ENCODE peak calls at places on chromosomes 12 and 14, in eight cellular contexts. G, I, D, K, A, E, T and R are unnamed samples.

GRCh38 chr12:26092706-26093105 is 32.1 kb downstream of the BHLHE41 start:
- DNase-seq in E (no peak), D (no peak), T (no peak), I (no peak), A (no peak), G (no peak), K (no peak), R (no peak)

GRCh38 chr12:122886161-122886560 is 9.8 kb downstream of the VPS37B start:
- DNase-seq in A (no peak), E (no peak), G (no peak), T (no peak), D (no peak), K (no peak), I (no peak), R (peak; percentile 5)

GRCh38 chr14:23482814-23483128 is 13.3 kb downstream of the NGDN start:
- DNase-seq in T (no peak), A (no peak), G (no peak), E (no peak), K (no peak), I (no peak), D (no peak), R (no peak)

GRCh38 chr14:102782974-102783373 is 5.7 kb downstream of the TRAF3 start:
- DNase-seq in A (no peak), D (no peak), T (no peak), I (no peak), G (no peak), E (no peak), K (no peak), R (no peak)

GRCh38 chr12:89038831-89039509 is 313.3 kb downstream of the DUSP6 start:
- DNase-seq in E (no peak), I (no peak), A (no peak), G (no peak), T (no peak), D (no peak), K (no peak), R (no peak)

GRCh38 chr12:18752280-18752920 is 14.5 kb downstream of the CAPZA3 start:
- DNase-seq in T (no peak), G (no peak), I (no peak), D (no peak), A (no peak), E (no peak), K (no peak), R (no peak)

GRCh38 chr14:40694026-40694425 is 912.6 kb upstream of the LRFN5 start:
- DNase-seq in T (no peak), G (no peak), A (no peak), K (no peak), I (no peak), D (no peak), E (no peak), R (no peak)

GRCh38 chr14:20460458-20461229 is 590 bp downstream of the PIP4P1 start:
- DNase-seq in A (peak; percentile 29), G (peak; percentile 34), K (no peak), I (peak; percentile 36), T (peak; percentile 76), E (peak; percentile 54), D (peak; percentile 32), R (peak; percentile 68)

GRCh38 chr12:85405781-85406522 is 125.9 kb downstream of the ALX1 start:
- DNase-seq in D (no peak), E (no peak), K (no peak), T (no peak), A (no peak), G (no peak), I (no peak), R (no peak)

GRCh38 chr12:126648074-126648473 is 1582.8 kb downstream of the AACS start:
- DNase-seq in I (no peak), K (no peak), A (no peak), D (no peak), G (no peak), E (peak; percentile 57), T (no peak), R (no peak)

GRCh38 chr14:68784298-68784910 is 8.5 kb downstream of the ZFP36L1 start:
- DNase-seq in K (no peak), G (peak; percentile 20), E (peak; percentile 97), D (no peak), T (peak; percentile 76), A (peak; percentile 96), I (peak; percentile 51), R (peak; percentile 81)

GRCh38 chr12:106179086-106179485 is 40.3 kb upstream of the NUAK1 start:
- DNase-seq in D (no peak), T (peak; percentile 86), K (peak; percentile 47), A (no peak), E (peak; percentile 18), I (peak; percentile 42), G (no peak), R (no peak)

GRCh38 chr12:124441443-124442190 is 125.8 kb downstream of the NCOR2 start:
- DNase-seq in G (no peak), K (no peak), T (no peak), D (no peak), A (no peak), I (no peak), E (no peak), R (no peak)

GRCh38 chr14:64539186-64539552 is 1.4 kb upstream of the HSPA2 start:
- DNase-seq in E (no peak), A (no peak), K (no peak), G (no peak), D (no peak), I (no peak), T (no peak), R (no peak)

GRCh38 chr12:124609041-124609984 is 41.9 kb upstream of the NCOR2 start:
- DNase-seq in A (peak; percentile 68), E (peak; percentile 97), T (peak; percentile 90), K (peak; percentile 63), G (peak; percentile 91), I (peak; percentile 85), D (peak; percentile 93), R (peak; percentile 99)

GRCh38 chr14:20455355-20456300 is 602 bp downstream of the APEX1 start:
- DNase-seq in D (no peak), I (no peak), A (no peak), G (no peak), T (peak; percentile 74), K (no peak), E (no peak), R (peak; percentile 27)

GRCh38 chr14:29462271-29462670 is 465.4 kb downstream of the PRKD1 start:
- DNase-seq in K (no peak), I (no peak), D (no peak), T (no peak), A (no peak), G (no peak), E (no peak), R (no peak)

GRCh38 chr12:5768171-5768879 is 176.7 kb downstream of the ANO2 start:
- DNase-seq in I (no peak), E (peak; percentile 92), D (no peak), K (no peak), A (no peak), G (no peak), T (no peak), R (peak; percentile 75)

GRCh38 chr12:93041416-93041815 is 112.3 kb upstream of the EEA1 start:
- DNase-seq in T (no peak), I (no peak), A (no peak), E (no peak), K (no peak), D (no peak), G (no peak), R (no peak)

GRCh38 chr12:65881965-65882413 is 57.7 kb downstream of the HMGA2 start:
- DNase-seq in D (peak; percentile 50), A (peak; percentile 52), I (peak; percentile 85), G (peak; percentile 84), K (peak; percentile 64), T (peak; percentile 95), E (peak; percentile 75), R (peak; percentile 75)

GRCh38 chr12:130134563-130134915 is 27.7 kb upstream of the FZD10 start:
- DNase-seq in A (no peak), T (no peak), K (no peak), I (no peak), E (no peak), D (no peak), G (no peak), R (no peak)
- H3K27ac ChIP-seq in A (no peak overlapping the region), T (no peak overlapping the region), K (no peak overlapping the region), I (no peak overlapping the region), E (no peak overlapping the region), D (no peak overlapping the region), G (no peak overlapping the region), R (no peak overlapping the region)

DNA sequence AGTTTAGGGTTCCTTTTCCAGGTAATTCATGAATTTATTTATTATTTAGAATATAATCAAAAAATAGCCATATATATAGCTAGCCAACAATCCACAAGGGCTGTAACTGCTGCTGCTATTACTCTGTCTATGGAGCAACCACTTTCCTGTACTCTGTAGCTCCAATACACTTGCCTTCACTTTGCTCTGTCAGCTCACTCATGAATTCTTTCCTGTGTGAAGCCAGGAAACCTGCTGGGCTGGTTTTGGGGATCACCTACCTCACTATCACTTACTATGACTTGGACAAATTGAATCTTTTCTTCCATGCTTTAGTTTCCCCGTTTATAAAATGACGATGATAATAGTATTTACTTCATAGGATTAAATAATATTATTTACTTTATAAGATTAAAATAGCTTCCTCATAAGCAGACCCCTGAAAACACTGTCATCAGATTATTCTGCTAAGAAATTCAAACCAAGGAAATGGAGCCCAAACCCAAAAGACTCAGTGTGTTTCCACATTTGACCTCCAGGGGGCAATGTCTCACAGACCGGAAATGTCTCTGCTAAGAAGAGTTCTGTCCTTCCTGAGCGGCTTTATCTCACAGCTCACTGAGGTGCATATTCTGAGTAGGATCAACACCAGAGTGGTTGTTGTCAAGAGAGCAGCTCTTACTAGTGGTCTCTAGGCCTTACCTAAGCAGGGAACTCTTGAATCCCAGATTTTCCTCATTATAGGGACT is 457.1 kb downstream of the DAD1 start:
- DNase-seq in E (no peak), A (no peak), D (no peak), T (no peak), K (no peak), I (no peak), G (no peak), R (no peak)
- TF ChIP-seq CTCF in E (no peak), A (peak; percentile 19), D (peak; percentile 17), T (no peak), K (no peak), I (no peak), G (no peak), R (no peak)

DNA sequence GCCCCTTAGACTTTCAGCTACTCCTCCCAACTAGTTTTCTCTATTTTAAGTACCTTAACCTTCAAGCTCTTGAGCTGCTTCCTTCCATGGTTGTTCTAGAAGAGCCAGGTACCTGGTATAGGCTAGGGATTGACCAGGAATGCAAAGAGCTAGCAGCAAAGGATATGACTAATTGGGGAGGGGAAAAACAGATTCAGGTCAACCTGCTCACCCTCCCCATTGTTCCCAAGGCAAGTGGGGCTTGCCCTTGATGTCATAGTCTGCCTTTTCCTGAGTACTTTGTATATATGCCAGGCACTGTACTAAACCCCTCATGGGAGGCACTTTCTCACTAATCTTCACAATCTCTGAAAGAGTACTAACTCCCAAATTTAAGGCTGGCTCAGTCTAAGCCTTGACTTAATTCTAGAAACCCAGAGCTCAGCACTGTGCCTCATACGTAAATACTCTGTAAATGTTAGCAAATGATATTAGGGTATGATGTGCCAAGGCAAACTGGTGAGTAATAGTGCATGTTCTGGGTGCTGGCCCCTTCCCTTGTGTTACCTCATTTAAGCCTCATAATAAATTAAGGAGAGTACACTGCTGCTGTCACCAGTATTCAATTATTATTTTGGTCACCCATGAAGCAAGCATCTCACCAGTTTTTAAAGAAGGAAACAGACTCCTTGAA is 42.2 kb downstream of the SUDS3 start:
- DNase-seq in A (no peak), E (peak; percentile 33), T (no peak), G (no peak), K (no peak), D (no peak), I (no peak), R (no peak)
- TF ChIP-seq POLR2A in A (no peak), E (no peak), T (no peak), G (no peak), K (no peak), D (no peak), I (no peak), R (no peak)

GRCh38 chr12:79775355-79776073 is 84.8 kb upstream of the PAWR start:
- DNase-seq in D (no peak), K (no peak), I (no peak), G (no peak), E (no peak), T (no peak), A (no peak), R (no peak)
- H3K27ac ChIP-seq in D (no peak overlapping the region), K (peak overlapping the region; percentile 70), I (no peak overlapping the region), G (no peak overlapping the region), E (no peak overlapping the region), T (peak overlapping the region; percentile 33), A (no peak overlapping the region), R (peak overlapping the region; percentile 5)